ENCODE peak calls at places on chromosome 9, in nine cellular contexts. J is NCI-H1417; T is 8988T; L is activated naive CD4-positive, alpha-beta T cell; F is uterus; V is A172; Y is GM18507; B is GM06990; D is EL. N is an unnamed sample.

GRCh38 chr9:123399803-123400378 is 43.9 kb downstream of the CRB2 start:
- DNase-seq in J (no peak), T (peak), L (no peak), F (no peak), V (peak), Y (peak), B (no peak), D (no peak), N (no peak)

GRCh38 chr9:33374634-33375237 is 27.6 kb downstream of the AQP7 start:
- DNase-seq in J (peak), T (peak), L (no peak), F (peak), V (peak), Y (peak), B (no peak), D (peak), N (peak)

GRCh38 chr9:120965344-120966004 is 38.9 kb upstream of the TRAF1 start:
- DNase-seq in J (peak), T (no peak), L (no peak), F (peak), V (no peak), Y (no peak), B (no peak), D (no peak), N (no peak)

GRCh38 chr9:90331826-90332575 is 310.6 kb downstream of the DIRAS2 start:
- DNase-seq in J (no peak), T (no peak), L (no peak), F (no peak), V (peak), Y (no peak), B (no peak), D (peak), N (no peak)

GRCh38 chr9:105401651-105402050 is 46.2 kb upstream of the FSD1L start:
- DNase-seq in J (no peak), T (no peak), L (no peak), F (no peak), V (no peak), Y (no peak), B (no peak), D (no peak), N (no peak)

GRCh38 chr9:115673599-115673998 is 480.0 kb upstream of the PAPPA start:
- DNase-seq in J (no peak), T (no peak), L (no peak), F (no peak), V (peak), Y (no peak), B (no peak), D (peak), N (no peak)

GRCh38 chr9:137217276-137218211 is 4.5 kb downstream of the RNF208 start:
- DNase-seq in J (no peak), T (peak), L (no peak), F (peak), V (no peak), Y (no peak), B (no peak), D (no peak), N (peak)

GRCh38 chr9:87116492-87116891 is 169.2 kb upstream of the GAS1 start:
- DNase-seq in J (no peak), T (no peak), L (no peak), F (no peak), V (no peak), Y (no peak), B (no peak), D (no peak), N (no peak)

GRCh38 chr9:19375536-19375935 is 4.5 kb downstream of the RPS6 start:
- DNase-seq in J (no peak), T (no peak), L (no peak), F (no peak), V (no peak), Y (no peak), B (no peak), D (peak), N (no peak)

GRCh38 chr9:78668148-78668825 is 371.4 kb downstream of the PSAT1 start:
- DNase-seq in J (no peak), T (no peak), L (no peak), F (no peak), V (peak), Y (no peak), B (no peak), D (peak), N (no peak)

GRCh38 chr9:111914749-111915424 is 18.3 kb downstream of the UGCG start:
- DNase-seq in J (peak), T (no peak), L (no peak), F (no peak), V (no peak), Y (no peak), B (no peak), D (no peak), N (no peak)

GRCh38 chr9:14313378-14313940 is 482 bp downstream of the NFIB start:
- DNase-seq in J (peak), T (peak), L (no peak), F (no peak), V (no peak), Y (no peak), B (no peak), D (peak), N (no peak)

GRCh38 chr9:17793713-17794622 is 215.1 kb downstream of the SH3GL2 start:
- DNase-seq in J (no peak), T (no peak), L (no peak), F (no peak), V (peak), Y (no peak), B (no peak), D (peak), N (no peak)

GRCh38 chr9:127825319-127826051 is 22.8 kb downstream of the FPGS start:
- DNase-seq in J (no peak), T (peak), L (no peak), F (no peak), V (no peak), Y (no peak), B (no peak), D (no peak), N (peak)

GRCh38 chr9:90611568-90611967 is 31.1 kb downstream of the DIRAS2 start:
- DNase-seq in J (no peak), T (no peak), L (no peak), F (no peak), V (no peak), Y (no peak), B (no peak), D (no peak), N (no peak)

GRCh38 chr9:100350188-100350587 is 2.6 kb downstream of the TEX10 start:
- DNase-seq in J (no peak), T (no peak), L (no peak), F (no peak), V (no peak), Y (no peak), B (no peak), D (peak), N (no peak)

GRCh38 chr9:9754186-9754585 is 858.6 kb downstream of the PTPRD start:
- DNase-seq in J (no peak), T (no peak), L (no peak), F (no peak), V (peak), Y (no peak), B (no peak), D (no peak), N (no peak)

GRCh38 chr9:20040991-20041606 is 252.3 kb upstream of the SLC24A2 start:
- DNase-seq in J (no peak), T (no peak), L (no peak), F (no peak), V (no peak), Y (no peak), B (no peak), D (no peak), N (no peak)

GRCh38 chr9:87896891-87897290 is 14.2 kb downstream of the SPATA31E1 start:
- DNase-seq in J (no peak), T (no peak), L (no peak), F (no peak), V (no peak), Y (no peak), B (no peak), D (no peak), N (no peak)

N was measured in mesothelial cell of epicardium.